ENCODE peak calls at places on chromosomes 1 and 21, in four cellular contexts. One of them, this sample, is unnamed.

GRCh38 chr1:205970486-205970885 is 27.2 kb upstream of the SLC26A9 start:
- DNase-seq in lower lobe of right lung: no peak
- DNase-seq in stomach: no peak
- DNase-seq in left lung: no peak
- DNase-seq in this sample: no peak

GRCh38 chr1:238892612-238893011 is 493.8 kb upstream of the CHRM3 start:
- DNase-seq in lower lobe of right lung: no peak
- DNase-seq in stomach: no peak
- DNase-seq in left lung: no peak
- DNase-seq in this sample: no peak

GRCh38 chr1:111399792-111400610 is 27.5 kb downstream of the OVGP1 start:
- DNase-seq in lower lobe of right lung: no peak
- DNase-seq in stomach: peak
- DNase-seq in left lung: no peak
- DNase-seq in this sample: no peak

GRCh38 chr1:85952460-85952859 is 204.1 kb downstream of the COL24A1 start:
- DNase-seq in lower lobe of right lung: no peak
- DNase-seq in stomach: no peak
- DNase-seq in left lung: no peak
- DNase-seq in this sample: no peak

GRCh38 chr1:156160744-156161181 is 7.4 kb downstream of the SEMA4A start:
- DNase-seq in lower lobe of right lung: peak
- DNase-seq in stomach: peak
- DNase-seq in left lung: peak
- DNase-seq in this sample: peak

GRCh38 chr1:47565676-47566075 is 127.8 kb downstream of the FOXD2 start:
- DNase-seq in lower lobe of right lung: no peak
- DNase-seq in stomach: no peak
- DNase-seq in left lung: no peak
- DNase-seq in this sample: no peak

GRCh38 chr1:67674260-67675011 is 10.6 kb upstream of the GADD45A start:
- DNase-seq in lower lobe of right lung: no peak
- DNase-seq in stomach: no peak
- DNase-seq in left lung: peak
- DNase-seq in this sample: no peak

GRCh38 chr21:24910591-24910990 is 696.7 kb downstream of the MRPL39 start:
- DNase-seq in lower lobe of right lung: no peak
- DNase-seq in stomach: no peak
- DNase-seq in left lung: no peak
- DNase-seq in this sample: no peak

GRCh38 chr1:154938604-154939399 is 2.3 kb upstream of the PMVK start:
- DNase-seq in lower lobe of right lung: no peak
- DNase-seq in stomach: no peak
- DNase-seq in left lung: no peak
- DNase-seq in this sample: peak

GRCh38 chr21:10463156-10463555 is 58.2 kb upstream of the TPTE start:
- DNase-seq in lower lobe of right lung: no peak
- DNase-seq in stomach: no peak
- DNase-seq in left lung: no peak
- DNase-seq in this sample: no peak

GRCh38 chr1:116769561-116769977 is 15.3 kb downstream of the CD2 start:
- DNase-seq in lower lobe of right lung: no peak
- DNase-seq in stomach: no peak
- DNase-seq in left lung: no peak
- DNase-seq in this sample: no peak

GRCh38 chr1:88683516-88683847 is 591 bp upstream of the PKN2 start:
- DNase-seq in lower lobe of right lung: peak
- DNase-seq in stomach: peak
- DNase-seq in left lung: peak
- DNase-seq in this sample: peak

GRCh38 chr1:26275580-26276431 is 4.1 kb upstream of the SH3BGRL3 start:
- DNase-seq in lower lobe of right lung: peak
- DNase-seq in stomach: peak
- DNase-seq in left lung: peak
- DNase-seq in this sample: peak

GRCh38 chr1:13908128-13908527 is 208.1 kb downstream of the PRDM2 start:
- DNase-seq in lower lobe of right lung: no peak
- DNase-seq in stomach: no peak
- DNase-seq in left lung: no peak
- DNase-seq in this sample: no peak

GRCh38 chr1:7827134-7827955 is 25.5 kb downstream of the UTS2 start:
- DNase-seq in lower lobe of right lung: no peak
- DNase-seq in stomach: no peak
- DNase-seq in left lung: peak
- DNase-seq in this sample: no peak

GRCh38 chr1:208728815-208729214 is 484.6 kb upstream of the PLXNA2 start:
- DNase-seq in lower lobe of right lung: no peak
- DNase-seq in stomach: no peak
- DNase-seq in left lung: no peak
- DNase-seq in this sample: no peak

GRCh38 chr1:172393354-172393753 is 27.1 kb upstream of the C1orf105 start:
- DNase-seq in lower lobe of right lung: no peak
- DNase-seq in stomach: no peak
- DNase-seq in left lung: no peak
- DNase-seq in this sample: no peak

GRCh38 chr1:91011726-91012125 is 10.1 kb downstream of the ZNF644 start:
- DNase-seq in lower lobe of right lung: no peak
- DNase-seq in stomach: no peak
- DNase-seq in left lung: no peak
- DNase-seq in this sample: no peak

GRCh38 chr1:12006167-12006921 is 13.0 kb upstream of the MIIP start:
- DNase-seq in lower lobe of right lung: no peak
- DNase-seq in stomach: no peak
- DNase-seq in left lung: no peak
- DNase-seq in this sample: no peak

GRCh38 chr1:71658295-71658694 is 577.5 kb upstream of the ZRANB2 start:
- DNase-seq in lower lobe of right lung: no peak
- DNase-seq in stomach: no peak
- DNase-seq in left lung: no peak
- DNase-seq in this sample: no peak

GRCh38 chr21:38511662-38512243 is 13.5 kb upstream of the ERG start:
- DNase-seq in lower lobe of right lung: no peak
- DNase-seq in stomach: no peak
- DNase-seq in left lung: no peak
- DNase-seq in this sample: no peak

GRCh38 chr1:83901547-83902155 is 97.3 kb downstream of the TTLL7 start:
- DNase-seq in lower lobe of right lung: no peak
- DNase-seq in stomach: peak
- DNase-seq in left lung: peak
- DNase-seq in this sample: no peak

GRCh38 chr1:228210076-228210651 is 2.3 kb downstream of the OBSCN start:
- DNase-seq in lower lobe of right lung: no peak
- DNase-seq in stomach: no peak
- DNase-seq in left lung: no peak
- DNase-seq in this sample: no peak

GRCh38 chr1:18928985-18929384 is 26.6 kb upstream of the ALDH4A1 start:
- DNase-seq in lower lobe of right lung: no peak
- DNase-seq in stomach: no peak
- DNase-seq in left lung: no peak
- DNase-seq in this sample: no peak

GRCh38 chr1:27026621-27027574 is 14.2 kb upstream of the TENT5B start:
- DNase-seq in lower lobe of right lung: peak
- DNase-seq in stomach: peak
- DNase-seq in left lung: peak
- DNase-seq in this sample: no peak

GRCh38 chr1:156373546-156373945 is 4.5 kb downstream of the RHBG start:
- DNase-seq in lower lobe of right lung: no peak
- DNase-seq in stomach: no peak
- DNase-seq in left lung: no peak
- DNase-seq in this sample: no peak

GRCh38 chr1:24998554-24999245 is 68.6 kb upstream of the RUNX3 start:
- DNase-seq in lower lobe of right lung: no peak
- DNase-seq in stomach: no peak
- DNase-seq in left lung: no peak
- DNase-seq in this sample: peak

GRCh38 chr1:27435566-27436203 is 43.3 kb downstream of the GPR3 start:
- DNase-seq in lower lobe of right lung: no peak
- DNase-seq in stomach: no peak
- DNase-seq in left lung: no peak
- DNase-seq in this sample: no peak

GRCh38 chr1:9721606-9722377 is 70.3 kb downstream of the PIK3CD start:
- DNase-seq in lower lobe of right lung: no peak
- DNase-seq in stomach: no peak
- DNase-seq in left lung: no peak
- DNase-seq in this sample: no peak

GRCh38 chr1:67642694-67643093 is 42.3 kb upstream of the GADD45A start:
- DNase-seq in lower lobe of right lung: no peak
- DNase-seq in stomach: no peak
- DNase-seq in left lung: no peak
- DNase-seq in this sample: no peak

GRCh38 chr1:241627453-241628329 is 12.5 kb downstream of the CHML start:
- DNase-seq in lower lobe of right lung: no peak
- DNase-seq in stomach: no peak
- DNase-seq in left lung: no peak
- DNase-seq in this sample: no peak

GRCh38 chr1:2232916-2233438 is 4.9 kb downstream of the SKI start:
- DNase-seq in lower lobe of right lung: no peak
- DNase-seq in stomach: no peak
- DNase-seq in left lung: no peak
- DNase-seq in this sample: no peak
- H3K4me3 ChIP-seq in lower lobe of right lung: peak
- H3K4me3 ChIP-seq in stomach: peak
- H3K4me3 ChIP-seq in left lung: peak
- H3K4me3 ChIP-seq in this sample: peak

DNA sequence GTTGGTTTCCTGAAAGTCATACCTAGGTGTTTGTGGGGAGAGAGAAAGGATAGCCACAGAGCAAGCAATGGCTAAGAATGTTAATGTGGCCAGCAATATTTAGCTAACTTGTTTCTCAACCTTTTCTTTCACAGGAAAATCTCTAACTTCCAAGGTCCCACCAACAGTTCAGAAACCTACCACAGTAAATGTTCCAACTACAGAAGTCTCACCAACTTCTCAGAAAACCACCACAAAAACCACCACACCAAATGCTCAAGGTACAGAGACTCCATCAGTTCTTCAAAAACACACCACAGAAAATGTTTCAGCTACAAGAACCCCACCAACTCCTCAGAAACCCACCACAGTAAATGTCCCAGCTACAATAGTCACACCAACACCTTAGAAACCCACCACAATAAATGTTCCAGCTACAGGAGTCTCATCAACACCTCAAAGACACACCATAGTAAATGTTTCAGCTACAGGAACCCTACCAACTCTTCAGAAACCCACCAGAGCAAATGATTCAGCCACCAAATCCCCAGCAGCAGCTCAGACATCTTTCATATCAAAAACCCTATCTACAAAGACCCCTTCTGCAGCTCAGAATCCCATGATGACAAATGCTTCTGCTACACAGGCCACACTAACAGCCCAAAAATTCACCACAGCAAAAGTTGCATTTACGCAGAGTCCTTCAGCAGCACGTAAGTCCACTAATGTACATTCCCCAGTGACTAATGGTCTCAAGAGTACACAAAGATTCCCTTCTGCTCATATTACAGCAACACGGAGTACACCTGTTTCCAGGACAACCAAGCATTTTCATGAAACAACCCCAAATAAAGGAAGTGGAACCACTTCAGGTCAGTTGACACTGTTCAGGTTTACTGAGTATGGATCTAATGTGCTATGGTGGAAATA is 15.3 kb downstream of the CD55 start:
- DNase-seq in lower lobe of right lung: no peak
- DNase-seq in stomach: no peak
- DNase-seq in left lung: no peak
- DNase-seq in this sample: no peak
- H3K27ac ChIP-seq in lower lobe of right lung: peak
- H3K27ac ChIP-seq in stomach: peak
- H3K27ac ChIP-seq in left lung: peak
- H3K27ac ChIP-seq in this sample: no peak

GRCh38 chr1:96214982-96215381 is 506.6 kb upstream of the PTBP2 start:
- DNase-seq in lower lobe of right lung: no peak
- DNase-seq in stomach: no peak
- DNase-seq in left lung: no peak
- DNase-seq in this sample: no peak
- TF ChIP-seq CTCF in lower lobe of right lung: no peak
- TF ChIP-seq CTCF in stomach: no peak
- TF ChIP-seq CTCF in left lung: no peak
- TF ChIP-seq CTCF in this sample: no peak

GRCh38 chr1:3217096-3217724 is 148.2 kb downstream of the PRDM16 start:
- DNase-seq in lower lobe of right lung: no peak
- DNase-seq in stomach: no peak
- DNase-seq in left lung: no peak
- DNase-seq in this sample: no peak
- H3K4me3 ChIP-seq in lower lobe of right lung: no peak
- H3K4me3 ChIP-seq in stomach: no peak
- H3K4me3 ChIP-seq in left lung: no peak
- H3K4me3 ChIP-seq in this sample: no peak

DNA sequence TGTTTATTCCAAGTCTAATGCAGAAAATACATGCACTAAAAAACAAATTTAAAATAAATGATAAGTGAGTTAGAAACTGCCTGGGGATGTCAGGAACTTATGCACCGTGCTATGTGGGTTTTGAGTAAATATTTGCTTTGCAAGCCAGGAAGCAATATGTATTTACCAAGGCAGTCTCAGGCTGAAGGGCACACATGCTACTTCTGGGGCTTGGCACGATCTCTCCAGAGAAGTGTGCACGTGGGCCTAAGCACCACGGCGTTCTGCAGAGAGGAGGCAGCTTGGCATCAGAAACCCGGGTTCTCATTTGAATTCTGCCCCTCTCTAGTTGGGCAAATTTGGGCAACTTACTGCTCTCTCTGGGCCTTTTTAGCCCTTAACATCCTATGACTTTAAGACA is 72.6 kb upstream of the ROR1 start:
- DNase-seq in lower lobe of right lung: peak
- DNase-seq in stomach: peak
- DNase-seq in left lung: peak
- DNase-seq in this sample: no peak
- H3K27ac ChIP-seq in lower lobe of right lung: no peak
- H3K27ac ChIP-seq in stomach: peak
- H3K27ac ChIP-seq in left lung: no peak
- H3K27ac ChIP-seq in this sample: no peak

GRCh38 chr1:207397525-207397926 is 56.6 kb upstream of the CR2 start:
- DNase-seq in lower lobe of right lung: no peak
- DNase-seq in stomach: no peak
- DNase-seq in left lung: no peak
- DNase-seq in this sample: no peak

GRCh38 chr1:207398986-207399385 is 55.1 kb upstream of the CR2 start:
- DNase-seq in lower lobe of right lung: no peak
- DNase-seq in stomach: no peak
- DNase-seq in left lung: no peak
- DNase-seq in this sample: no peak

GRCh38 chr1:207404849-207405525 is 49.1 kb upstream of the CR2 start:
- DNase-seq in lower lobe of right lung: no peak
- DNase-seq in stomach: no peak
- DNase-seq in left lung: no peak
- DNase-seq in this sample: no peak

GRCh38 chr1:207402744-207403143 is 51.4 kb upstream of the CR2 start:
- DNase-seq in lower lobe of right lung: no peak
- DNase-seq in stomach: no peak
- DNase-seq in left lung: no peak
- DNase-seq in this sample: no peak

DNA sequence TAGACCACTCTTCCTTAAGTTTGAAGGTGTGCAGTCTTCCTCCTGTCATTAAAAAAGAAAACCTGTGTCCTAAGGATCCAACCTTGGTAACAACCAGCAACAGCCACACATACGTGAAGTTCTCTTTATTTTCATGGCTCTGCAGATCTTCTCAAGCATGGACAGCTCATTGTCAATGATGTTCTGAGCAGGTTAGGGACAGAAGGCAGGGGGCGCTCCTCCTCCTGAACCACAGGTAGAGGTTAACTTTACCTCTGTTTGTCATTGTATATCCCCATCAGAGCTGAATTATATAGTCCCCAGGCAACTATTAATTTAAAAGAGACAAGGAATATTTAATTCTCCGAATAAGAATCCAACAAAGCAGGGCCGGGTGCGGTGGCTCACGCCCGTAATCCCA is 52.5 kb upstream of the CR2 start:
- DNase-seq in lower lobe of right lung: no peak
- DNase-seq in stomach: no peak
- DNase-seq in left lung: no peak
- DNase-seq in this sample: no peak
- TF ChIP-seq CTCF in lower lobe of right lung: no peak
- TF ChIP-seq CTCF in stomach: no peak
- TF ChIP-seq CTCF in left lung: no peak
- TF ChIP-seq CTCF in this sample: no peak